ENCODE peak calls at places on chromosomes 16 and 17, in seven cellular contexts. F, T, E, I, H, B and L are unnamed samples.

GRCh38 chr17:77196251-77196650 is 55.5 kb downstream of the SEC14L1 start:
- DNase-seq in T (no peak), E (no peak), I (no peak), H (no peak), F (no peak), B (no peak), L (no peak)

GRCh38 chr16:67543036-67543435 is 14.4 kb downstream of the RIPOR1 start:
- DNase-seq in H (no peak), T (no peak), B (no peak), F (no peak), I (no peak), E (no peak), L (no peak)

GRCh38 chr17:47967607-47968252 is 3.2 kb upstream of the CDK5RAP3 start:
- DNase-seq in H (peak; percentile 58), F (peak; percentile 80), B (no peak), I (peak; percentile 75), E (no peak), T (no peak), L (no peak)

GRCh38 chr16:16973726-16974125 is 497.0 kb downstream of the XYLT1 start:
- DNase-seq in B (no peak), H (no peak), E (no peak), T (no peak), I (no peak), F (no peak), L (no peak)

GRCh38 chr17:32015245-32016013 is 8.2 kb downstream of the LRRC37B start:
- DNase-seq in E (no peak), T (no peak), H (no peak), F (peak; percentile 26), I (peak; percentile 58), B (no peak), L (no peak)

GRCh38 chr16:11668590-11669379 is 530 bp downstream of the SNN start:
- DNase-seq in T (no peak), B (no peak), E (no peak), H (no peak), F (no peak), I (no peak), L (no peak)

GRCh38 chr17:80106176-80106575 is 4.8 kb downstream of the GAA start:
- DNase-seq in I (no peak), F (no peak), E (no peak), B (no peak), H (no peak), T (no peak), L (no peak)

GRCh38 chr16:68992521-68992920 is 112.9 kb upstream of the HAS3 start:
- DNase-seq in F (peak; percentile 75), I (peak; percentile 50), H (no peak), B (no peak), T (no peak), E (no peak), L (no peak)

GRCh38 chr16:54453863-54454262 is 167.3 kb upstream of the IRX3 start:
- DNase-seq in H (no peak), E (no peak), B (no peak), F (no peak), I (no peak), T (no peak), L (no peak)

GRCh38 chr16:54456291-54456690 is 169.7 kb upstream of the IRX3 start:
- DNase-seq in H (no peak), B (no peak), I (no peak), E (no peak), T (no peak), F (no peak), L (no peak)

GRCh38 chr16:54455021-54455725 is 168.6 kb upstream of the IRX3 start:
- DNase-seq in T (no peak), H (no peak), I (no peak), B (no peak), E (no peak), F (no peak), L (no peak)

GRCh38 chr16:54458923-54459322 is 172.3 kb upstream of the IRX3 start:
- DNase-seq in T (no peak), F (no peak), I (no peak), E (no peak), H (no peak), B (no peak), L (no peak)

DNA sequence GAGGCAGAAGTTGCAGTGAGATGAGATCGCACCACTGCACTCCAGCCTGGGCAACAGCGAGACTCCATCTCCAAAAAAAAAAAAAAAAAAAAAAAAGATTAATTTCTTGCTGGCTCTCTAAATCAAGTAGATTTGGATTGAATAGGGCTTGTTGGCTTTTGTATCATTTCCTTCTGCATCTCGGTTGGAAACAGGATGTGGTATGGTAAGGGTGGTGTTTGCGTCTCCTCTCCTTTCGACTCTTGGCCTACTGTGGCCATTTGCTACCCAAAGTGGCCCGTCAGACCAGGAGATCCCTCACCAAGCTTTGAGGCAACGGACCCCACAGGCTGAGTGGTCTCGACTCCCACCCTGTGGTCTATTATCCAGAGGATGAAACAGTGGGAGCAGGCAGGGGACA is 168.0 kb upstream of the IRX3 start:
- DNase-seq in T (no peak), H (no peak), B (no peak), F (no peak), I (no peak), E (no peak), L (no peak)
- H3K27ac ChIP-seq in T (no peak overlapping the region), H (no peak overlapping the region), B (no peak overlapping the region), F (no peak overlapping the region), I (no peak overlapping the region), E (no peak overlapping the region), L (no peak overlapping the region)

DNA sequence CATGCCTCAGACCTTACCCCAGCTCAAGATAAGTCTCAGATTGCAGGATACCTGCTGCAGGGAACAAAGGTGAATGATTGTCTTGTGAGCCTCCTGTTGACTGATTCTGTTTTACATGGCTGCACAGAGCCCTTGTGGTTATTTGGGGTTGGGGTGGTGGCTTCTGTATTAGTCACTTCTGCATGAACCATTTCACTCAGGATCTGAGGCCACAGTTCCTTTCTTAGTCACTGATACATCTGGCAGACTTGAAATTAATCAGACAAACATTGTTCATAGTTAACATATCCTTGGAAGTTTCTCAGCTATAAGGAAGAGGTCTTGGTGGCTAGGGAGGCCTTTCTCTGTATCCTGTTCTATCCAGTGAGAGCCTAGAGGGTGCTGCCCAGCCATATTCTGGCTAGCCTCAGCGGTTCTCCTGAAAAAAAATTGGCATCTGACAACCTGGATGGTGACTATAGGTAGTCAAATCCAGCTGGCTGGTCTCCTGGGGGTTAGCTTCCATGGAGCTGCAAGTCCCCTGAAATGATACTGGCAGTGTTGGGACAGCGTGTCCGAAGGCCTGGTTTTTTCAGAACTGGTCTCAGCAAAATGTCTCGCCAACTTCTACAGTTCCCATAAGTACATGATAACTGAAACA is 8.4 kb upstream of the PLK1 start:
- DNase-seq in F (no peak), E (no peak), H (no peak), I (peak; percentile 79), B (no peak), T (no peak), L (no peak)
- H3K27ac ChIP-seq in F (no peak overlapping the region), E (no peak overlapping the region), H (peak overlapping the region; percentile 71), I (peak overlapping the region; percentile 73), B (no peak overlapping the region), T (no peak overlapping the region), L (no peak overlapping the region)

DNA sequence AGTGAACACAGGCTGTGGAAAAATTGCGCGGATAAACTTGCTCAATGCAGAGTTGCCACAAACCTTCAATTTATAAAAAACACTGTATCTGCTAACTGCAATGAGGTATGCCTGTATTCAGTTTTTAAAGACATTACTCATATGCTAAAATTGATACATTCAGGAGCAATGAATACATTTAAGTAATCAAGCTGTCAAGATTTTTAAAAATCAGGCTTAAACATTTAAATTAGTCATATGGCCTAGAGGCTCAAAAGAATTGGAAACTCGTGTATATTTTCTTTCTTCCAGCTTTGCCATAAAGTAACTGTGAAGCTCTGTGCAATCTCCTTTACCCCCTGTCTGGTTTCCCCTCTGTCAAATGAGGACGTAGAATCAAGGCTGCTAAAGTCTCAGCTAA is 4.1 kb downstream of the SYNRG start:
- DNase-seq in E (no peak), B (no peak), T (no peak), H (no peak), F (no peak), I (no peak), L (no peak)
- H3K27ac ChIP-seq in E (no peak overlapping the region), B (no peak overlapping the region), T (peak overlapping the region; percentile 89), H (no peak overlapping the region), F (no peak overlapping the region), I (no peak overlapping the region), L (no peak overlapping the region)

GRCh38 chr17:13753151-13753550 is 151.4 kb upstream of the HS3ST3A1 start:
- DNase-seq in E (no peak), I (no peak), T (no peak), B (no peak), H (no peak), F (no peak), L (no peak)
- H3K27ac ChIP-seq in E (no peak overlapping the region), I (no peak overlapping the region), T (no peak overlapping the region), B (no peak overlapping the region), H (no peak overlapping the region), F (no peak overlapping the region), L (no peak overlapping the region)

GRCh38 chr16:10039220-10040096 is 142.8 kb downstream of the GRIN2A start:
- DNase-seq in E (no peak), B (no peak), F (peak; percentile 38), T (no peak), H (no peak), I (no peak), L (no peak)
- H3K27ac ChIP-seq in E (no peak overlapping the region), B (no peak overlapping the region), F (no peak overlapping the region), T (no peak overlapping the region), H (no peak overlapping the region), I (no peak overlapping the region), L (no peak overlapping the region)

DNA sequence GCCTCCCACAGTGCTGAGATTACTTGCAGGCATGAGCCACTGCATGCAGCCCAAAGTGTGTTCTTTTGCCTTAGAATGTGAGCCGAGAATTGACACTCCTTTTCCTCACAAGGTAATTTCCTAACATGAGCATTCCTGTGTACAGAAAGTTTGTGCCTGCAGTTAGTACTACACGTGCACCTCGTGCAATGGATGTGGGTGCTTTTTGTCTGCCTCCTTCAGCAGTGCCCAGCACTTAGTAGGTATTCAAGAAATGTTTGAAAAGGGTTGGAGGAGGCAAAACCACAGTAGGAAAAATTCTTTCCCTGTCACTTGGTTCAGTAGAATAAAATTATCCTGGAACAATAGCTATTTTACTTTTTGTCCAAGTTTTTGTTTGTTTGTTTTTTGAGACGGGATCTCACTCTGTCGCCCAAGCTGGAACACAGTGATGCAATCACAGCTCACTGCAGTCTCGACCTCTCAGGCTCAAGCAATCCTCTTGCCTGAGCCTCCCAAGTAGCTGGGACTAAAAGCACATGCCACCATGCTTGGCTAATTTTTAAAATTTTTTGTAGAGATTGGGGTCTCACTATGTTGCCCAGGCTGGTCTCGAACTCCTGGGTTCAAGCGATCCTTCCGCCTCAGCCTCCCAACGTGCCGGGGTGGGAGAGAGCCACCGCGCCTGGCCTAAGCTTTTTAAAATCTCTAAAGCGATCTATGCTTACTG is 2.4 kb downstream of the NDE1 start:
- DNase-seq in E (no peak), T (no peak), I (no peak), B (no peak), F (no peak), H (no peak), L (no peak)
- H3K27ac ChIP-seq in E (no peak overlapping the region), T (peak overlapping the region; percentile 91), I (no peak overlapping the region), B (no peak overlapping the region), F (no peak overlapping the region), H (no peak overlapping the region), L (no peak overlapping the region)

GRCh38 chr17:39143552-39144093 is 7.8 kb downstream of the PLXDC1 start:
- DNase-seq in B (no peak), H (no peak), T (no peak), I (no peak), F (no peak), E (no peak), L (no peak)
- H3K27ac ChIP-seq in B (peak overlapping the region; percentile 96), H (peak overlapping the region; percentile 29), T (no peak overlapping the region), I (no peak overlapping the region), F (no peak overlapping the region), E (no peak overlapping the region), L (no peak overlapping the region)